ENCODE peak calls at places on chromosomes 13 and 19, in five cellular contexts. H, A, J, S and O are unnamed samples.

GRCh38 chr13:96053003-96053703 is at the start of gene UGGT2:
- DNase-seq in H (peak; percentile 90), A (peak; percentile 65), J (peak; percentile 93), S (no peak), O (peak; percentile 96)

GRCh38 chr13:33763021-33763420 is 54.9 kb upstream of the RFC3 start:
- DNase-seq in H (no peak), A (no peak), J (no peak), S (no peak), O (no peak)

GRCh38 chr13:26254583-26255102 is 714 bp downstream of the CDK8 start:
- DNase-seq in H (peak; percentile 10), A (no peak), J (peak; percentile 71), S (peak; percentile 42), O (peak; percentile 52)

GRCh38 chr19:35856546-35857149 is at the start of gene KIRREL2:
- DNase-seq in H (no peak), A (no peak), J (no peak), S (no peak), O (no peak)

GRCh38 chr19:8690753-8691539 is 7.6 kb downstream of the ACTL9 start:
- DNase-seq in H (no peak), A (no peak), J (no peak), S (no peak), O (no peak)

GRCh38 chr19:1837625-1838105 is 10.6 kb downstream of the REXO1 start:
- DNase-seq in H (no peak), A (no peak), J (peak; percentile 87), S (peak; percentile 56), O (peak; percentile 33)

GRCh38 chr19:36051637-36052036 is 2.4 kb downstream of the THAP8 start:
- DNase-seq in H (no peak), A (no peak), J (peak; percentile 39), S (no peak), O (no peak)

GRCh38 chr19:39819786-39820185 is 14.2 kb downstream of the DYRK1B start:
- DNase-seq in H (no peak), A (no peak), J (no peak), S (no peak), O (no peak)

GRCh38 chr13:50742353-50742752 is 101.1 kb downstream of the DLEU7 start:
- DNase-seq in H (no peak), A (no peak), J (no peak), S (no peak), O (no peak)

GRCh38 chr19:5296457-5297271 is 43.9 kb downstream of the PTPRS start:
- DNase-seq in H (no peak), A (no peak), J (no peak), S (no peak), O (no peak)

GRCh38 chr19:33938821-33939220 is 142.2 kb downstream of the KCTD15 start:
- DNase-seq in H (no peak), A (no peak), J (no peak), S (no peak), O (no peak)

GRCh38 chr19:29934781-29935180 is 7.3 kb upstream of the URI1 start:
- DNase-seq in H (no peak), A (no peak), J (no peak), S (no peak), O (no peak)

GRCh38 chr13:101875717-101876393 is 423.4 kb downstream of the ITGBL1 start:
- DNase-seq in H (no peak), A (peak; percentile 5), J (no peak), S (no peak), O (peak; percentile 97)

GRCh38 chr13:50129065-50129922 is 114.0 kb downstream of the KCNRG start:
- DNase-seq in H (no peak), A (no peak), J (peak; percentile 41), S (no peak), O (peak; percentile 26)

GRCh38 chr13:40094056-40094455 is 438.6 kb downstream of the COG6 start:
- DNase-seq in H (no peak), A (no peak), J (no peak), S (no peak), O (peak; percentile 38)

GRCh38 chr19:57887195-57887941 is 1.5 kb downstream of the ZNF814 start:
- DNase-seq in H (no peak), A (no peak), J (peak; percentile 83), S (no peak), O (peak; percentile 39)